ENCODE peak calls at places on chromosomes 3 and 15, in four cellular contexts. O, L, B and K are unnamed samples.
A peak's percentile ranks its signal among the peaks of the same experiment; 100 is the strongest.

GRCh38 chr15:58307313-58307961 is 124.4 kb upstream of the LIPC start:
- DNase-seq in O (no peak), L (no peak), B (no peak), K (no peak)

GRCh38 chr3:39362812-39363211 is 20.4 kb upstream of the SLC25A38 start:
- DNase-seq in O (no peak), L (peak; percentile 44), B (no peak), K (no peak)

GRCh38 chr3:177427096-177427495 is 229.8 kb upstream of the TBL1XR1 start:
- DNase-seq in O (no peak), L (no peak), B (no peak), K (no peak)

GRCh38 chr3:81554348-81554747 is 207.1 kb downstream of the GBE1 start:
- DNase-seq in O (no peak), L (no peak), B (no peak), K (no peak)

GRCh38 chr15:49758456-49758855 is 137.6 kb downstream of the DTWD1 start:
- DNase-seq in O (no peak), L (no peak), B (no peak), K (no peak)

GRCh38 chr3:127324080-127324479 is 36.2 kb upstream of the PRR20G start:
- DNase-seq in O (no peak), L (no peak), B (no peak), K (no peak)

GRCh38 chr3:48990636-48991421 is 788 bp downstream of the P4HTM start:
- DNase-seq in O (no peak), L (peak; percentile 42), B (no peak), K (no peak)

GRCh38 chr15:42401544-42402478 is 42.5 kb downstream of the CAPN3 start:
- DNase-seq in O (no peak), L (no peak), B (no peak), K (no peak)

GRCh38 chr3:38031022-38031994 is 1.9 kb upstream of the PLCD1 start:
- DNase-seq in O (no peak), L (peak; percentile 90), B (peak; percentile 83), K (peak; percentile 85)

GRCh38 chr3:148856404-148856803 is 8.7 kb upstream of the CPA3 start:
- DNase-seq in O (no peak), L (no peak), B (peak; percentile 59), K (no peak)

GRCh38 chr3:32325957-32326356 is 65.7 kb upstream of the CMTM7 start:
- DNase-seq in O (no peak), L (no peak), B (no peak), K (no peak)

GRCh38 chr3:27507111-27507510 is 22.9 kb upstream of the SLC4A7 start:
- DNase-seq in O (no peak), L (no peak), B (no peak), K (no peak)

GRCh38 chr3:158470944-158471638 is 99.9 kb upstream of the MLF1 start:
- DNase-seq in O (no peak), L (no peak), B (no peak), K (no peak)

GRCh38 chr3:35965908-35966307 is 326.6 kb downstream of the ARPP21 start:
- DNase-seq in O (no peak), L (no peak), B (no peak), K (no peak)

GRCh38 chr3:8338424-8338823 is 163.2 kb upstream of the LMCD1 start:
- DNase-seq in O (no peak), L (no peak), B (no peak), K (no peak)

GRCh38 chr3:23821858-23822257 is 16.1 kb downstream of the UBE2E1 start:
- DNase-seq in O (no peak), L (no peak), B (no peak), K (no peak)

GRCh38 chr15:38190501-38190900 is 62.1 kb upstream of the SPRED1 start:
- DNase-seq in O (no peak), L (no peak), B (no peak), K (no peak)

GRCh38 chr15:63368503-63368902 is 13.1 kb downstream of the CA12 start:
- DNase-seq in O (peak; percentile 50), L (no peak), B (no peak), K (no peak)

GRCh38 chr15:61069369-61070075 is 159.6 kb downstream of the RORA start:
- DNase-seq in O (no peak), L (no peak), B (no peak), K (no peak)

GRCh38 chr3:119702530-119703527 is at the start of gene CFAP91:
- DNase-seq in O (peak; percentile 97), L (peak; percentile 99), B (peak; percentile 99), K (peak; percentile 96)

GRCh38 chr3:61807865-61808276 is 246.5 kb downstream of the PTPRG start:
- DNase-seq in O (no peak), L (no peak), B (no peak), K (no peak)

GRCh38 chr3:40465456-40465855 is 8.3 kb downstream of the RPL14 start:
- DNase-seq in O (no peak), L (no peak), B (no peak), K (no peak)

GRCh38 chr3:16484216-16484615 is 29.3 kb downstream of the RFTN1 start:
- DNase-seq in O (no peak), L (no peak), B (peak; percentile 85), K (no peak)

GRCh38 chr15:81281925-81282895 is 41.7 kb downstream of the STARD5 start:
- DNase-seq in O (no peak), L (no peak), B (no peak), K (peak; percentile 77)

GRCh38 chr3:165462616-165463334 is 266.6 kb upstream of the SLITRK3 start:
- DNase-seq in O (no peak), L (no peak), B (no peak), K (no peak)

GRCh38 chr15:92315144-92315543 is 78.5 kb upstream of the ST8SIA2 start:
- DNase-seq in O (no peak), L (no peak), B (no peak), K (no peak)

GRCh38 chr3:189288348-189289235 is 116.8 kb downstream of the TPRG1 start:
- DNase-seq in O (no peak), L (no peak), B (no peak), K (no peak)

GRCh38 chr3:16102905-16103364 is 71.5 kb upstream of the GALNT15 start:
- DNase-seq in O (no peak), L (no peak), B (no peak), K (no peak)

GRCh38 chr15:90871716-90872480 is 3.5 kb downstream of the FURIN start:
- DNase-seq in O (peak; percentile 88), L (peak; percentile 60), B (no peak), K (no peak)

GRCh38 chr15:29129903-29130302 is 139.7 kb downstream of the NSMCE3 start:
- DNase-seq in O (peak; percentile 65), L (no peak), B (peak; percentile 20), K (no peak)

GRCh38 chr15:43242616-43243015 is 21.8 kb upstream of the EPB42 start:
- DNase-seq in O (no peak), L (no peak), B (no peak), K (peak; percentile 9)

GRCh38 chr3:127970966-127971592 is 56.0 kb downstream of the KBTBD12 start:
- DNase-seq in O (no peak), L (no peak), B (no peak), K (no peak)

GRCh38 chr3:111598552-111598951 is 3.4 kb upstream of the ZBED2 start:
- DNase-seq in O (no peak), L (no peak), B (no peak), K (no peak)

GRCh38 chr3:38004415-38005075 is 14.0 kb downstream of the VILL start:
- DNase-seq in O (peak; percentile 83), L (peak; percentile 82), B (peak; percentile 82), K (no peak)

GRCh38 chr3:194373912-194374311 is 4.4 kb upstream of the LRRC15 start:
- DNase-seq in O (no peak), L (no peak), B (no peak), K (no peak)

GRCh38 chr3:133570139-133570936 is 3.1 kb upstream of the CDV3 start:
- DNase-seq in O (no peak), L (peak; percentile 50), B (no peak), K (no peak)

GRCh38 chr3:154835638-154836037 is 244.5 kb upstream of the MME start:
- DNase-seq in O (no peak), L (no peak), B (no peak), K (no peak)

GRCh38 chr3:171155122-171155700 is 128.7 kb upstream of the SLC2A2 start:
- DNase-seq in O (no peak), L (no peak), B (no peak), K (no peak)

GRCh38 chr15:97680606-97681220 is 279.8 kb upstream of the ARRDC4 start:
- DNase-seq in O (no peak), L (no peak), B (no peak), K (no peak)

GRCh38 chr15:58070801-58071418 is 5.4 kb upstream of the ALDH1A2 start:
- DNase-seq in O (peak; percentile 74), L (peak; percentile 58), B (peak; percentile 67), K (no peak)

DNA sequence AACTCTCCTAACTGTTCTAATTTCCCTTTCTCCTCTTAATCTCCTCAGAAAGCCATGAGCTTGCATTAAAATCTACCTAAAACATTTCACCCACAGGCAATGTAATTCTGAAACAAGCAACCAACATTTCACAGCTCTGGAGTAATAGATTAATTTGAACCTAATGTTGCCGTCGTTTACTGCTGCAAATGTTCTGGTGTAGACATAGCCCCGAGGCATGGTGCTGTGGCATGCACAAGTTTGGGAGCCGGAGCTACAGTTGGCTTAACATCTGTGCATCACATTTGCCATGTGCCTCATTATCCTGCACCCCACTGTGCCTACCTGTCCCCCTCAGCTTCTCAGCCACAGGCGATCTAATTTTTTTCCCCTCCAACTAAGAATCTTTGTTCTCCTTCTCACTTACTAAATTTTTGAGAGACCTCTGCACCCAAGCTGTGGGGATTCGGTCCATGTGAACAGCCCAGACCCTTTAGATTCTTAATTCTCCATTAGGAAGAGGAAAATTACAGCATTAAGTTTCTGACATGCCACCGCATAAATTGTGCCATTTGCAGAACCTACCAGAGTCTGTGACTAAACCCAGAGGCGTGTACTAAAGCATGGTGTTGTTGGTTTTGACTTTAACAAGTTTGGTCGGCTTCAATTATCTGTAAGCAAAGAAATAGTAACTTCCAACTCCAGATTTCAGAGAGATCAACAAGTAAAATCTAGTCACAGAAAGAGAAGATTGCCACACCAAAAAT is 419.2 kb downstream of the MECOM start:
- DNase-seq in O (no peak), L (no peak), B (no peak), K (no peak)
- H3K27ac ChIP-seq in O (no peak overlapping the region), L (peak overlapping the region; percentile 90), B (no peak overlapping the region), K (peak overlapping the region; percentile 60)

GRCh38 chr15:25170113-25170731 is 215.4 kb downstream of the SNRPN start:
- DNase-seq in O (peak; percentile 65), L (no peak), B (peak; percentile 38), K (peak; percentile 74)
- H3K9me3 ChIP-seq in O (peaks cover 84% of the 10 kb centered on the region), L (peaks cover 4% of the 10 kb centered on the region), B (peaks cover 19% of the 10 kb centered on the region), K (peaks cover 19% of the 10 kb centered on the region)

GRCh38 chr15:69808756-69809155 is 289.0 kb downstream of the TLE3 start:
- DNase-seq in O (no peak), L (peak; percentile 65), B (no peak), K (no peak)
- TF ChIP-seq POLR2AphosphoS5 in O (no peak), L (peak; percentile 88), B (no peak), K (no peak)

DNA sequence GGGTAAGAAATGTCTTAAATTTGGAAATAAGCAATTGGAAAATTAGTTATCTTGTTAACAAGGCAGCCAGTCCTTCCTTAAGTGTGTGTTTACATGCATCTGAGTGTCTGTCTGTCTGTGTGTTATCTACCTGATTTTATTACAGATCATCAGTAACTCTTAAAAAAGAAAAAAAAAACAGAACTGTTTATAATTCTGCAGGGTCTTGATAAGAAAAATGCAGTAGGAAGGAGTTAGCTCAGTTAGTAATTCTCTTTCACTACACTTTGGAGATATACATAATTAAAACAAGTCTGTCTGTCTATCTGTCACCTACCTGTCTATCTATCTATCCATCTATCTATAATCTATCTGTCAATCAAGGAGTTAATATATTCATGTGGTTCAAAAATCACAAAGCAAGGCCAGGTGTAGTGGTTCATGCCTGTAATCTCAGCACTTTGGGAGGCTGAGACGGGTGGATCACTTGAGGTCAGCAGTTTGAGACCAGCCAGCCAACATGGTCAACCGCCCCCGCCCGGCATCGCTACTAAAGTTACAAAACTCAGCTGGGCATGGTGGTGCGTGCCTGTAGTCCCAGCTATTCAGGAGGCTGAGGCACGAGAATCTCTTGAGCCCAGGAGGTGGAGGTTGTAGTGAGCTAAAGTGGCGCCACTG is 135.5 kb upstream of the SGO1 start:
- DNase-seq in O (no peak), L (no peak), B (no peak), K (no peak)
- H3K27ac ChIP-seq in O (no peak overlapping the region), L (no peak overlapping the region), B (no peak overlapping the region), K (no peak overlapping the region)